ENCODE peak calls at places on chromosomes 3 and 15, in seven cellular contexts. V is AG04450, L is IMR-90, Z is HAP-1, I is fibroblast of lung, Q is neural progenitor cell, T is GM23338. B is an unnamed sample.

GRCh38 chr15:42457445-42458442 is 33.2 kb downstream of the ZNF106 start:
- DNase-seq in V (peak), I (peak), T (peak), L (peak), Z (no peak), Q (peak), B (peak)

GRCh38 chr15:78243491-78243941 is 9.2 kb upstream of the ACSBG1 start:
- DNase-seq in V (no peak), L (peak), I (peak), Q (peak), Z (no peak), T (peak), B (peak)

GRCh38 chr3:150218236-150218635 is 189.9 kb upstream of the TSC22D2 start:
- DNase-seq in L (no peak), Z (no peak), T (no peak), Q (no peak), V (no peak), I (no peak), B (no peak)

GRCh38 chr3:173739716-173740115 is 342.2 kb downstream of the NLGN1 start:
- DNase-seq in Q (no peak), T (peak), I (no peak), Z (no peak), L (peak), V (no peak), B (no peak)

GRCh38 chr3:157406376-157406775 is 30.3 kb upstream of the PTX3 start:
- DNase-seq in Q (no peak), Z (no peak), T (no peak), I (no peak), V (no peak), L (no peak), B (no peak)

GRCh38 chr3:138364356-138365252 is 16.2 kb downstream of the MRAS start:
- DNase-seq in T (no peak), L (no peak), Q (no peak), I (no peak), Z (no peak), V (no peak), B (no peak)

GRCh38 chr3:41441139-41441538 is 241.8 kb downstream of the CTNNB1 start:
- DNase-seq in Q (no peak), V (no peak), T (no peak), L (no peak), Z (no peak), I (no peak), B (no peak)

GRCh38 chr3:139514741-139515140 is 24.8 kb downstream of the RBP1 start:
- DNase-seq in V (no peak), Z (no peak), T (no peak), Q (no peak), I (no peak), L (no peak), B (no peak)

GRCh38 chr3:120093119-120093922 is 926 bp downstream of the GSK3B start:
- DNase-seq in L (peak), V (peak), T (peak), I (peak), Z (peak), Q (peak), B (peak)

GRCh38 chr3:13173186-13173585 is 100.0 kb upstream of the IQSEC1 start:
- DNase-seq in Q (no peak), T (no peak), V (no peak), Z (no peak), I (no peak), L (no peak), B (no peak)

GRCh38 chr15:95120595-95120994 is 889.2 kb downstream of the MCTP2 start:
- DNase-seq in Z (no peak), L (no peak), Q (no peak), V (no peak), I (no peak), T (no peak), B (no peak)

GRCh38 chr3:105785790-105786189 is 83.0 kb downstream of the CBLB start:
- DNase-seq in Q (no peak), I (no peak), L (no peak), V (no peak), Z (no peak), T (no peak), B (no peak)

GRCh38 chr15:33601461-33601860 is 290.7 kb downstream of the RYR3 start:
- DNase-seq in L (no peak), Q (no peak), V (no peak), I (no peak), Z (no peak), T (no peak), B (no peak)

GRCh38 chr3:147424325-147424910 is 15.3 kb downstream of the ZIC1 start:
- DNase-seq in V (no peak), I (no peak), L (no peak), T (peak), Z (no peak), Q (peak), B (no peak)

GRCh38 chr15:74432968-74433591 is 678 bp downstream of the SEMA7A start:
- DNase-seq in Q (peak), Z (no peak), V (no peak), T (no peak), L (no peak), I (no peak), B (no peak)

GRCh38 chr3:59116138-59116537 is 66.3 kb upstream of the CFAP20DC start:
- DNase-seq in Q (no peak), I (no peak), T (no peak), L (no peak), Z (no peak), V (no peak), B (no peak)
- H3K4me3 ChIP-seq in Q (no peak), I (no peak), T (no peak), L (no peak), Z (no peak), V (no peak), B (no peak)

DNA sequence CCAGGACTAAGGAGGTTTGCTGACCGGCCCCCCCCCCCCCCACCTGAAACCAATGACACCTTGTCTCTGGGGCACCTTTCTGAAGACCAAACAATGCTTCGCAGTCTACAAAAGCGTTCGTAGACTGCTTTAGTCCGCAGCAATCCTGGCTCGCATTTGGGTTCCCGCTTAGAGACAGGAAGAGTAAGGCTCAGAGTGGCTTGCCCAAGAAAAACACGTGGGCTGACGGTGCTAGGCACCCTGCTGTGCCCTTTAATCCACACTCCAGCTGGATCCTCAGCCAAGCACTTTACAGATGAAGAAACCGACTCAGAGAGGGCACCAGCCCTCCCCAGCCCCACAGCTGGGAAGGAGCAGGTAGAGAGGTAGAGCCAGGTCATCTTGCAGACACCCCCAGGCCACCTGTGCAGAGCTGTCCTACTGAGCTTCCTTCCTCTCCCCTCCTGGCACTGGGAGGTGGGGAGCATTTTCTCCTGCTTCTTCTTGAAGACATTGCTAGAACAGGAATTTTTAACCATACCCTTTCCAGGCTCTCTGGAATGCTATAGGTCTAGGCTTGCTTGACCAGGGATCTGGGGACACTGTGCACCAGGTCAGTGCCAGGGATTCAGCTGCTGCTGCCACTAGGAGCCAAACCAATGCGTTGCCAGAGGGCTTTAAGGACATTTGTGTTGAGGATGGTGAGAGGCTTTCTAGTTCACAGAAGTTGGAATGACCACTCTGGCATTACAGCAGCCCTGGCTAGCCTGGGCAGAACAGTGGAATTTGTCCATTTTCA is 1.0 kb upstream of the KLF15 start:
- DNase-seq in L (no peak), Q (peak), V (no peak), Z (no peak), T (peak), I (peak), B (peak)
- H3K4me3 ChIP-seq in L (no peak), Q (peak), V (no peak), Z (peak), T (peak), I (peak), B (peak)

GRCh38 chr3:36945326-36945980 is 599 bp upstream of the TRANK1 start:
- DNase-seq in V (no peak), T (peak), Q (no peak), I (no peak), L (no peak), Z (no peak), B (no peak)
- H3K4me3 ChIP-seq in V (peak), T (peak), Q (peak), I (peak), L (no peak), Z (no peak), B (peak)

GRCh38 chr3:29758108-29759020 is 477.5 kb downstream of the RBMS3 start:
- DNase-seq in I (peak), Q (no peak), L (peak), Z (no peak), V (peak), T (no peak), B (peak)
- H3K4me3 ChIP-seq in I (no peak), Q (no peak), L (no peak), Z (no peak), V (no peak), T (no peak), B (no peak)

DNA sequence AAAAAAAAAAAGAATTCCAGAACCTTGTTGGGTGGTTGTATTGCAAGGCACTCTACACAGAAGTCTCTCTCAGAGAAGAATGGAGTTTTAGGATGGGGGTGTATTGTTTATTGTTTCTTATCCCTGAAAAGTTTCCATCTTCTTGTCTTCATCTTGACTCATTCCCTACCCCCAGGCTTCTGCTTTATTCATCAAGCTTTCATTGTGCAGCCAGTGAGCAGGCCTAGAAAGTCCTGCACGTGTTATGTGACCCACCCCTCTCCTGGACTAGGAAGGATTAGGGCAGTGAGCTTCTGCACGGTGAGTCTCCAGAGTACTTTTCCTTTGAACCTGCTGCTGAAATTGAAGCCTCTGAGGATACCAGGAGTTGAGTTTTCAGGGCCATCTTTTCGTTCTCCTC is 150.9 kb upstream of the IL12A start:
- DNase-seq in L (no peak), V (no peak), Q (peak), T (no peak), Z (peak), I (no peak), B (no peak)
- H3K4me3 ChIP-seq in L (no peak), V (no peak), Q (no peak), T (no peak), Z (no peak), I (no peak), B (no peak)